ENCODE peak calls at places on chromosomes 7 and 10, in four cellular contexts. B is sigmoid colon, S is ascending aorta, R is HCT116. L is an unnamed sample.

GRCh38 chr10:132058111-132058745 is 7.5 kb upstream of the JAKMIP3 start:
- DNase-seq in B (peak; percentile 50), S (no peak), R (no peak), L (no peak)

GRCh38 chr10:47405829-47406547 is 21.9 kb upstream of the ZNF488 start:
- DNase-seq in B (no peak), S (no peak), R (no peak), L (no peak)

GRCh38 chr10:58513189-58514101 is 773 bp downstream of the BICC1 start:
- DNase-seq in B (peak; percentile 89), S (no peak), R (no peak), L (no peak)

GRCh38 chr7:90297118-90297517 is 24.0 kb downstream of the FAM237B start:
- DNase-seq in B (no peak), S (no peak), R (no peak), L (no peak)

GRCh38 chr7:156139112-156139511 is 326.8 kb upstream of the SHH start:
- DNase-seq in B (no peak), S (no peak), R (no peak), L (no peak)

GRCh38 chr7:120741371-120742042 is 116.4 kb downstream of the TSPAN12 start:
- DNase-seq in B (no peak), S (no peak), R (no peak), L (no peak)

GRCh38 chr7:45898241-45898640 is 10.0 kb downstream of the IGFBP1 start:
- DNase-seq in B (no peak), S (no peak), R (no peak), L (no peak)

GRCh38 chr10:33273295-33274002 is 61.0 kb downstream of the NRP1 start:
- DNase-seq in B (peak; percentile 94), S (peak; percentile 68), R (no peak), L (no peak)

GRCh38 chr10:97666992-97667391 is 20.0 kb downstream of the AVPI1 start:
- DNase-seq in B (no peak), S (no peak), R (no peak), L (no peak)

GRCh38 chr10:62082729-62083412 is 181.4 kb downstream of the ARID5B start:
- DNase-seq in B (no peak), S (no peak), R (no peak), L (peak; percentile 18)

GRCh38 chr10:63886281-63887025 is 365.3 kb downstream of the REEP3 start:
- DNase-seq in B (no peak), S (no peak), R (no peak), L (no peak)

GRCh38 chr10:89738551-89739209 is 37.3 kb downstream of the KIF20B start:
- DNase-seq in B (no peak), S (no peak), R (no peak), L (no peak)

GRCh38 chr7:30212720-30213119 is 71.7 kb upstream of the ZNRF2 start:
- DNase-seq in B (no peak), S (no peak), R (no peak), L (no peak)

GRCh38 chr7:127107601-127108007 is 145.1 kb downstream of the GRM8 start:
- DNase-seq in B (no peak), S (no peak), R (peak; percentile 33), L (no peak)

GRCh38 chr10:29946953-29947700 is 112.3 kb downstream of the JCAD start:
- DNase-seq in B (peak; percentile 88), S (peak; percentile 55), R (no peak), L (no peak)

GRCh38 chr10:125146791-125147604 is 13.4 kb downstream of the CTBP2 start:
- DNase-seq in B (no peak), S (no peak), R (no peak), L (no peak)

GRCh38 chr10:73864229-73864628 is 10.1 kb downstream of the CAMK2G start:
- DNase-seq in B (no peak), S (no peak), R (no peak), L (no peak)

GRCh38 chr7:149010451-149010850 is 17.9 kb downstream of the PDIA4 start:
- DNase-seq in B (no peak), S (no peak), R (no peak), L (no peak)

GRCh38 chr10:63068246-63068645 is 64.9 kb upstream of the NRBF2 start:
- DNase-seq in B (no peak), S (no peak), R (no peak), L (no peak)

GRCh38 chr10:118870467-118871243 is 115.9 kb upstream of the CACUL1 start:
- DNase-seq in B (no peak), S (no peak), R (no peak), L (no peak)

GRCh38 chr7:97844036-97844435 is 28.2 kb downstream of the ASNS start:
- DNase-seq in B (no peak), S (no peak), R (peak; percentile 16), L (no peak)

GRCh38 chr7:2247141-2247985 is 5.3 kb downstream of the NUDT1 start:
- DNase-seq in B (no peak), S (no peak), R (no peak), L (no peak)

GRCh38 chr7:35657125-35657524 is 37.8 kb downstream of the HERPUD2 start:
- DNase-seq in B (no peak), S (no peak), R (no peak), L (no peak)

GRCh38 chr10:118812393-118812740 is 57.6 kb upstream of the CACUL1 start:
- DNase-seq in B (no peak), S (no peak), R (no peak), L (no peak)

GRCh38 chr10:61754553-61755540 is 92.1 kb downstream of the CABCOCO1 start:
- DNase-seq in B (no peak), S (no peak), R (no peak), L (no peak)

GRCh38 chr7:112112822-112113255 is 93.4 kb downstream of the DOCK4 start:
- DNase-seq in B (no peak), S (no peak), R (no peak), L (no peak)

GRCh38 chr7:151849008-151849878 is 27.7 kb downstream of the PRKAG2 start:
- DNase-seq in B (no peak), S (no peak), R (no peak), L (no peak)

GRCh38 chr7:151851160-151851751 is 25.7 kb downstream of the PRKAG2 start:
- DNase-seq in B (no peak), S (peak; percentile 8), R (no peak), L (no peak)

GRCh38 chr7:151849879-151850260 is 27.0 kb downstream of the PRKAG2 start:
- DNase-seq in B (no peak), S (no peak), R (no peak), L (no peak)

GRCh38 chr7:151851782-151852181 is 25.1 kb downstream of the PRKAG2 start:
- DNase-seq in B (no peak), S (peak; percentile 25), R (no peak), L (no peak)

GRCh38 chr7:151850484-151851159 is 26.3 kb downstream of the PRKAG2 start:
- DNase-seq in B (no peak), S (no peak), R (no peak), L (no peak)
- H3K27ac ChIP-seq in B (peak overlapping the region; percentile 1), S (no peak overlapping the region), R (no peak overlapping the region), L (no peak overlapping the region)

GRCh38 chr7:26850193-26850651 is 14.2 kb downstream of the SKAP2 start:
- DNase-seq in B (no peak), S (no peak), R (no peak), L (no peak)
- H3K36me3 ChIP-seq in B (no peaks in the 10 kb centered on the region), S (no peaks in the 10 kb centered on the region), R (no peaks in the 10 kb centered on the region), L (no peaks in the 10 kb centered on the region)

GRCh38 chr10:79090134-79090803 is 21.5 kb downstream of the ZMIZ1 start:
- DNase-seq in B (no peak), S (no peak), R (no peak), L (no peak)

GRCh38 chr10:79088176-79088575 is 19.4 kb downstream of the ZMIZ1 start:
- DNase-seq in B (no peak), S (no peak), R (no peak), L (no peak)

GRCh38 chr10:79088613-79089355 is 20.0 kb downstream of the ZMIZ1 start:
- DNase-seq in B (no peak), S (no peak), R (no peak), L (no peak)

GRCh38 chr10:79087721-79088120 is 19.0 kb downstream of the ZMIZ1 start:
- DNase-seq in B (no peak), S (no peak), R (no peak), L (no peak)

GRCh38 chr10:79089579-79090110 is 20.9 kb downstream of the ZMIZ1 start:
- DNase-seq in B (no peak), S (no peak), R (no peak), L (no peak)
- H3K27ac ChIP-seq in B (peak overlapping the region; percentile 54), S (no peak overlapping the region), R (no peak overlapping the region), L (no peak overlapping the region)

GRCh38 chr10:121525276-121526039 is 72.8 kb downstream of the FGFR2 start:
- DNase-seq in B (no peak), S (no peak), R (no peak), L (no peak)
- H3K36me3 ChIP-seq in B (no peaks in the 10 kb centered on the region), S (no peaks in the 10 kb centered on the region), R (no peaks in the 10 kb centered on the region), L (no peaks in the 10 kb centered on the region)

GRCh38 chr7:104955276-104955675 is 58.7 kb upstream of the KMT2E start:
- DNase-seq in B (no peak), S (no peak), R (no peak), L (no peak)

GRCh38 chr7:104958278-104958903 is 55.6 kb upstream of the KMT2E start:
- DNase-seq in B (no peak), S (no peak), R (no peak), L (no peak)

GRCh38 chr7:104960741-104961479 is 53.1 kb upstream of the KMT2E start:
- DNase-seq in B (no peak), S (no peak), R (no peak), L (no peak)

GRCh38 chr7:104951546-104951945 is 62.5 kb upstream of the KMT2E start:
- DNase-seq in B (no peak), S (no peak), R (no peak), L (no peak)

GRCh38 chr7:104956753-104957450 is 57.1 kb upstream of the KMT2E start:
- DNase-seq in B (no peak), S (no peak), R (no peak), L (no peak)
- H3K27ac ChIP-seq in B (peak overlapping the region; percentile 71), S (peak overlapping the region; percentile 80), R (no peak overlapping the region), L (no peak overlapping the region)

GRCh38 chr7:139079861-139080260 is 29.7 kb downstream of the ZC3HAV1 start:
- DNase-seq in B (no peak), S (no peak), R (no peak), L (no peak)

GRCh38 chr7:139078911-139079310 is 30.6 kb downstream of the ZC3HAV1 start:
- DNase-seq in B (no peak), S (no peak), R (no peak), L (no peak)

GRCh38 chr7:139080905-139081304 is 28.6 kb downstream of the ZC3HAV1 start:
- DNase-seq in B (no peak), S (no peak), R (no peak), L (no peak)

GRCh38 chr7:139084709-139085108 is 24.8 kb downstream of the ZC3HAV1 start:
- DNase-seq in B (no peak), S (no peak), R (no peak), L (no peak)

GRCh38 chr7:139081584-139081983 is 27.9 kb downstream of the ZC3HAV1 start:
- DNase-seq in B (no peak), S (no peak), R (no peak), L (no peak)
- H3K36me3 ChIP-seq in B (peaks cover 97% of the 10 kb centered on the region), S (peaks cover 60% of the 10 kb centered on the region), R (peaks cover 26% of the 10 kb centered on the region), L (peaks cover 92% of the 10 kb centered on the region)

DNA sequence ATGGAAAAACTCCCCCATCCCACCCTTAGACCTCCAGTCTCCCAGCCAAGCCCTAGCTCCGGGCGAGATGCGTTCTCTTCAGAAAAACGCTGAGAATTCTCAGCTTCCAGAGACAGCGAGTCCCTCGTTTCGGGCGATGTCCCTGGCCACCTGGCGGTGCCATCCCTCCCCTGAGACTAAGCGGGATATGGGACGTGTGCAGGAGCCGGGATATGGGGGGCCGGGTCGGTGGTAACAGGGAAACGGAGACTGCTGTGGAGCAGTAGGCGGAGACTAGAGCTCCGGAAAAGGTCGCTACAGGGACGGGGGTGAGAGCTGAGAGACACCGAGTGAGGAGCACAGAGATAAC is 435 bp upstream of the STRIP2 start:
- DNase-seq in B (no peak), S (no peak), R (peak; percentile 46), L (no peak)
- H3K27ac ChIP-seq in B (peak overlapping the region; percentile 73), S (no peak overlapping the region), R (peak overlapping the region; percentile 10), L (peak overlapping the region; percentile 38)